ENCODE peak calls at places on chromosomes 12 and 14, in four cellular contexts. One of them, this sample, is unnamed.

GRCh38 chr14:34257505-34257904 is 204.5 kb downstream of the SPTSSA start:
- DNase-seq in HCT116: no peak
- DNase-seq in NCI-H1105: no peak
- DNase-seq in lower lobe of right lung: no peak
- DNase-seq in this sample: no peak

GRCh38 chr12:111758120-111758561 is 8.6 kb upstream of the ALDH2 start:
- DNase-seq in HCT116: no peak
- DNase-seq in NCI-H1105: no peak
- DNase-seq in lower lobe of right lung: peak
- DNase-seq in this sample: no peak

GRCh38 chr14:91947196-91948184 is at the start of gene FBLN5:
- DNase-seq in HCT116: no peak
- DNase-seq in NCI-H1105: no peak
- DNase-seq in lower lobe of right lung: peak
- DNase-seq in this sample: no peak

GRCh38 chr14:102984336-102985102 is 62.1 kb downstream of the AMN start:
- DNase-seq in HCT116: no peak
- DNase-seq in NCI-H1105: no peak
- DNase-seq in lower lobe of right lung: no peak
- DNase-seq in this sample: no peak

GRCh38 chr14:69288956-69289705 is 29.2 kb downstream of the GALNT16 start:
- DNase-seq in HCT116: no peak
- DNase-seq in NCI-H1105: no peak
- DNase-seq in lower lobe of right lung: no peak
- DNase-seq in this sample: no peak

GRCh38 chr12:120761581-120761980 is 36.0 kb downstream of the ACADS start:
- DNase-seq in HCT116: no peak
- DNase-seq in NCI-H1105: no peak
- DNase-seq in lower lobe of right lung: no peak
- DNase-seq in this sample: peak

GRCh38 chr12:106760184-106760531 is 14.3 kb upstream of the RIC8B start:
- DNase-seq in HCT116: no peak
- DNase-seq in NCI-H1105: no peak
- DNase-seq in lower lobe of right lung: peak
- DNase-seq in this sample: peak

GRCh38 chr12:118498171-118498570 is 121.8 kb downstream of the SUDS3 start:
- DNase-seq in HCT116: no peak
- DNase-seq in NCI-H1105: no peak
- DNase-seq in lower lobe of right lung: no peak
- DNase-seq in this sample: no peak

GRCh38 chr14:62301911-62302310 is 539.7 kb downstream of the SNAPC1 start:
- DNase-seq in HCT116: no peak
- DNase-seq in NCI-H1105: no peak
- DNase-seq in lower lobe of right lung: no peak
- DNase-seq in this sample: no peak

GRCh38 chr12:28770329-28770728 is 378.7 kb upstream of the FAR2 start:
- DNase-seq in HCT116: no peak
- DNase-seq in NCI-H1105: no peak
- DNase-seq in lower lobe of right lung: peak
- DNase-seq in this sample: no peak

GRCh38 chr12:124443929-124444712 is 123.3 kb downstream of the NCOR2 start:
- DNase-seq in HCT116: no peak
- DNase-seq in NCI-H1105: no peak
- DNase-seq in lower lobe of right lung: peak
- DNase-seq in this sample: no peak

GRCh38 chr12:93094988-93095737 is 166.1 kb upstream of the EEA1 start:
- DNase-seq in HCT116: no peak
- DNase-seq in NCI-H1105: no peak
- DNase-seq in lower lobe of right lung: no peak
- DNase-seq in this sample: no peak

GRCh38 chr12:117743746-117744145 is 225.0 kb downstream of the KSR2 start:
- DNase-seq in HCT116: no peak
- DNase-seq in NCI-H1105: no peak
- DNase-seq in lower lobe of right lung: no peak
- DNase-seq in this sample: no peak

GRCh38 chr12:48999371-49000131 is at the start of gene DDN:
- DNase-seq in HCT116: peak
- DNase-seq in NCI-H1105: no peak
- DNase-seq in lower lobe of right lung: peak
- DNase-seq in this sample: no peak

This sample was measured in NCI-H2107.